ENCODE peak calls at places on chromosomes 11 and 22, in ten cellular contexts. Z is esophagus muscularis mucosa, W is ovary, J is esophagus squamous epithelium, A is body of pancreas, P is stomach, T is breast epithelium, S is Peyer's patch, V is A549, M is tibial nerve. K is an unnamed sample. For H3K4me1, the result is how much of the 10 kb centered on the place peaks cover.

GRCh38 chr11:69641681-69642548 is 959 bp downstream of the CCND1 start:
- DNase-seq in Z (no peak), W (no peak), J (no peak), A (no peak), P (no peak), T (no peak), S (no peak), V (no peak), M (no peak), K (no peak)

GRCh38 chr11:15655552-15655951 is 540.8 kb downstream of the INSC start:
- DNase-seq in Z (no peak), W (no peak), J (no peak), A (no peak), P (no peak), T (no peak), S (peak), V (no peak), M (no peak), K (no peak)

GRCh38 chr11:46555269-46556054 is 38.4 kb downstream of the AMBRA1 start:
- DNase-seq in Z (no peak), W (no peak), J (no peak), A (no peak), P (no peak), T (no peak), S (no peak), V (no peak), M (no peak), K (no peak)

GRCh38 chr11:1878134-1879031 is 13.3 kb downstream of the PRR33 start:
- DNase-seq in Z (no peak), W (peak), J (no peak), A (peak), P (no peak), T (no peak), S (peak), V (no peak), M (peak), K (no peak)

GRCh38 chr22:48138855-48139254 is 1376.4 kb downstream of the TBC1D22A start:
- DNase-seq in Z (no peak), W (no peak), J (no peak), A (no peak), P (no peak), T (no peak), S (no peak), V (no peak), M (no peak), K (no peak)

GRCh38 chr22:44935724-44936123 is 74.1 kb downstream of the PHF21B start:
- DNase-seq in Z (no peak), W (no peak), J (no peak), A (no peak), P (no peak), T (no peak), S (no peak), V (no peak), M (no peak), K (no peak)

GRCh38 chr22:41574847-41575381 is 14.1 kb downstream of the CSDC2 start:
- DNase-seq in Z (no peak), W (peak), J (no peak), A (peak), P (peak), T (no peak), S (peak), V (no peak), M (peak), K (peak)

GRCh38 chr11:112511271-112511670 is 250.6 kb upstream of the PLET1 start:
- DNase-seq in Z (peak), W (no peak), J (no peak), A (no peak), P (no peak), T (no peak), S (no peak), V (no peak), M (no peak), K (no peak)

GRCh38 chr22:17913705-17914282 is 110.6 kb downstream of the MICAL3 start:
- DNase-seq in Z (no peak), W (no peak), J (no peak), A (no peak), P (no peak), T (no peak), S (no peak), V (no peak), M (no peak), K (no peak)

GRCh38 chr11:3685923-3686322 is 14.7 kb upstream of the CHRNA10 start:
- DNase-seq in Z (no peak), W (no peak), J (no peak), A (no peak), P (no peak), T (no peak), S (no peak), V (no peak), M (no peak), K (peak)

GRCh38 chr11:97502201-97502600 is 1112.4 kb downstream of the JRKL start:
- DNase-seq in Z (no peak), W (no peak), J (no peak), A (no peak), P (no peak), T (no peak), S (no peak), V (no peak), M (no peak), K (no peak)

GRCh38 chr11:81267246-81267645 is 1466.4 kb downstream of the FAM181B start:
- DNase-seq in Z (no peak), W (no peak), J (no peak), A (no peak), P (no peak), T (no peak), S (no peak), V (no peak), M (no peak), K (no peak)

GRCh38 chr22:40965936-40966557 is 14.9 kb downstream of the RBX1 start:
- DNase-seq in Z (no peak), W (no peak), J (no peak), A (no peak), P (no peak), T (no peak), S (no peak), V (no peak), M (no peak), K (no peak)

GRCh38 chr22:48438096-48438495 is 1389.6 kb downstream of the BRD1 start:
- DNase-seq in Z (no peak), W (no peak), J (no peak), A (no peak), P (no peak), T (no peak), S (no peak), V (no peak), M (no peak), K (no peak)

GRCh38 chr22:28373841-28374240 is 305.8 kb downstream of the TTC28 start:
- DNase-seq in Z (no peak), W (no peak), J (no peak), A (no peak), P (no peak), T (no peak), S (no peak), V (no peak), M (no peak), K (no peak)

GRCh38 chr11:61881397-61881796 is 9.9 kb downstream of the FADS3 start:
- DNase-seq in Z (no peak), W (no peak), J (no peak), A (no peak), P (no peak), T (no peak), S (no peak), V (no peak), M (no peak), K (no peak)

GRCh38 chr11:37500425-37500824 is 902.4 kb upstream of the RAG2 start:
- DNase-seq in Z (no peak), W (no peak), J (no peak), A (no peak), P (no peak), T (no peak), S (no peak), V (no peak), M (no peak), K (no peak)

GRCh38 chr11:88179966-88180629 is 4.9 kb upstream of the RAB38 start:
- DNase-seq in Z (no peak), W (no peak), J (no peak), A (no peak), P (no peak), T (no peak), S (no peak), V (no peak), M (no peak), K (no peak)

GRCh38 chr11:123261345-123262106 is 66.5 kb upstream of the CLMP start:
- DNase-seq in Z (no peak), W (peak), J (no peak), A (peak), P (peak), T (peak), S (peak), V (peak), M (peak), K (peak)

GRCh38 chr22:21791635-21792625 is 56.3 kb upstream of the YPEL1 start:
- DNase-seq in Z (no peak), W (no peak), J (no peak), A (no peak), P (no peak), T (no peak), S (no peak), V (no peak), M (no peak), K (no peak)

GRCh38 chr11:119530503-119530902 is 107.5 kb upstream of the THY1 start:
- DNase-seq in Z (no peak), W (no peak), J (no peak), A (no peak), P (no peak), T (no peak), S (no peak), V (no peak), M (no peak), K (no peak)

GRCh38 chr11:61160487-61161189 is 588 bp downstream of the VPS37C start:
- DNase-seq in Z (no peak), W (no peak), J (no peak), A (no peak), P (peak), T (no peak), S (no peak), V (no peak), M (no peak), K (no peak)

GRCh38 chr11:71298016-71298550 is 45.7 kb upstream of the SHANK2 start:
- DNase-seq in Z (peak), W (no peak), J (no peak), A (no peak), P (peak), T (no peak), S (no peak), V (no peak), M (no peak), K (no peak)

GRCh38 chr11:71330349-71330748 is 78.0 kb upstream of the SHANK2 start:
- DNase-seq in Z (no peak), W (peak), J (no peak), A (no peak), P (peak), T (peak), S (no peak), V (no peak), M (no peak), K (no peak)

GRCh38 chr11:129709801-129710398 is 105.7 kb upstream of the TMEM45B start:
- DNase-seq in Z (no peak), W (no peak), J (no peak), A (no peak), P (no peak), T (no peak), S (peak), V (no peak), M (no peak), K (no peak)

GRCh38 chr11:79486239-79486984 is 45.6 kb upstream of the TENM4 start:
- DNase-seq in Z (no peak), W (no peak), J (no peak), A (no peak), P (no peak), T (no peak), S (no peak), V (no peak), M (no peak), K (no peak)

GRCh38 chr11:70522613-70523311 is 124.4 kb downstream of the CTTN start:
- DNase-seq in Z (no peak), W (no peak), J (no peak), A (no peak), P (peak), T (no peak), S (peak), V (no peak), M (no peak), K (no peak)

GRCh38 chr11:117919326-117920275 is 9.6 kb downstream of the TMPRSS13 start:
- DNase-seq in Z (no peak), W (no peak), J (no peak), A (no peak), P (no peak), T (peak), S (peak), V (no peak), M (no peak), K (no peak)

GRCh38 chr11:78907636-78908035 is 333.0 kb upstream of the NARS2 start:
- DNase-seq in Z (no peak), W (no peak), J (no peak), A (no peak), P (no peak), T (no peak), S (no peak), V (no peak), M (no peak), K (no peak)

GRCh38 chr11:96205460-96205809 is 137.6 kb downstream of the MAML2 start:
- DNase-seq in Z (no peak), W (no peak), J (no peak), A (no peak), P (no peak), T (no peak), S (no peak), V (no peak), M (no peak), K (no peak)

GRCh38 chr11:11842426-11843008 is 745 bp downstream of the USP47 start:
- DNase-seq in Z (no peak), W (no peak), J (no peak), A (peak), P (peak), T (peak), S (no peak), V (peak), M (no peak), K (peak)
- TF ChIP-seq POLR2A in Z (peak), W (peak), J (no peak), A (no peak), P (peak), T (no peak), S (peak), V (no peak), M (peak), K (peak)

DNA sequence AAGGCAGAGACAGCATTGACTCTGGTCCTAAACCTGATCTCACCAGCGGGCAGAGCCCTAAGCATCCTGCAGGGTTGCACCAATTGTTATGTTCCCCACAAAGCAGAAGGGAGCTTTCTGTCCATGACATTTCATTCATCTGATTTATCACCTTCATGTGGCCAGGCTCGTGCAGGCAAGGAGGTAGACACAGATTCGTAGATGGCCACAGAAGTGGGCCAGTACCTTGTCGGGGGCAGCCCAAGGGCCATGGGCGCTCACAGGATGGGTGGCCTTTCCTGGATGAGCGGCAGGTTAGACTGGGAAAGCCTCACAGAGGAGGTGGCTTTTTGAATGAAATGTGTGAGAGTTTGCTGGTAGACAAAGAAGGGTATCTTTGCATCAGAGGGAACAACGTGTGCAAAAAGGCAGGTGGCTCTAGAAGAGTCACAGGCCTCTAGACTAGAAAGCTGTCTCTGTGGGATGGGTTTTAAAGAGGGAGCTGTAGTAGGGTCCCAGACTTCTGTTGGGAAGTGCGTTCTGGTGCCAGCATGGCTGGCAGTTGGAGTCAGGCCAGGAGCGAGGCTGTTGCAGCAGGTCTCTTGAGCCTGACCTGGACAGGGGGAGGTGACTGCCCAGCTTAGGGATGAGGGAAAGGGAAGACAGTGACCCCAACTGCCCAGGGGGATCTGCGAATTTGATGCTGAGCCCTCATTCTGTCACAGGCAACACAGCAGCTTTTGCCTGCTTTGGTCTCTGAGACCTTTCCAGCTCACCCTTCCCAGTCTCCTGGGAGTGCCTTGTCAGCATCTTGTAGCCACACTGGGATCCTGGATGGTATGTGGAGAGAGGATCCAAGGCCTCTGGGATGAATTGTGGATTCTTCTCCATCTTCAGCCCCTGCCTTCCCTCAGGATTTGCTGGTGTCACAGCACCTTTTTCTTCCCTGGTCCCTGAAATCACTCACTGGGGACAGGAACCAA is 3.2 kb downstream of the TSKU start:
- DNase-seq in Z (no peak), W (no peak), J (no peak), A (no peak), P (no peak), T (no peak), S (no peak), V (no peak), M (no peak), K (no peak)
- H3K4me3 ChIP-seq in Z (peak), W (no peak), J (peak), A (no peak), P (no peak), T (peak), S (no peak), V (peak), M (peak), K (no peak)

DNA sequence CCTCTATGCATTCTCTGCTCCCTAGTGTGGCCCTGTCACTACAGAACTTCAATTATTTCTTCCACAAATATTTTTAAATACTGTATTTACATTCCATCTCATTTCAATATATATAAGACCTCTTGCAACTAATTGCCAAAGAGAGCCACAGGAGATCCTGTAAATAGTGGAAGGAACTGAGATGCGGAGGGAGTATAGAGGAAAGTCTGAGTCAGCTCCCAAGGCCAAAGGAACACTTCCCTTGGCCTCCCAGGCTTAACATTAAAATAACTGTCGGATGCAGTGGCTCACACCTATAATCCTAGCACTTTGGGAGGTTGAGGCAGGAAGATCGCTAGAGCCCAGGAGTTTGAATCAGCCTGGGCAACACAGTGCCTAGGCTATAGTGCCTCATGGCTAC is 31.2 kb downstream of the RBFOX2 start:
- DNase-seq in Z (no peak), W (no peak), J (no peak), A (no peak), P (no peak), T (no peak), S (no peak), V (no peak), M (no peak), K (no peak)
- H3K4me1 ChIP-seq in Z (half or more), W (under half), J (under half), A (under half), P (half or more), T (under half), S (under half), V (under half), M (half or more), K (under half)

DNA sequence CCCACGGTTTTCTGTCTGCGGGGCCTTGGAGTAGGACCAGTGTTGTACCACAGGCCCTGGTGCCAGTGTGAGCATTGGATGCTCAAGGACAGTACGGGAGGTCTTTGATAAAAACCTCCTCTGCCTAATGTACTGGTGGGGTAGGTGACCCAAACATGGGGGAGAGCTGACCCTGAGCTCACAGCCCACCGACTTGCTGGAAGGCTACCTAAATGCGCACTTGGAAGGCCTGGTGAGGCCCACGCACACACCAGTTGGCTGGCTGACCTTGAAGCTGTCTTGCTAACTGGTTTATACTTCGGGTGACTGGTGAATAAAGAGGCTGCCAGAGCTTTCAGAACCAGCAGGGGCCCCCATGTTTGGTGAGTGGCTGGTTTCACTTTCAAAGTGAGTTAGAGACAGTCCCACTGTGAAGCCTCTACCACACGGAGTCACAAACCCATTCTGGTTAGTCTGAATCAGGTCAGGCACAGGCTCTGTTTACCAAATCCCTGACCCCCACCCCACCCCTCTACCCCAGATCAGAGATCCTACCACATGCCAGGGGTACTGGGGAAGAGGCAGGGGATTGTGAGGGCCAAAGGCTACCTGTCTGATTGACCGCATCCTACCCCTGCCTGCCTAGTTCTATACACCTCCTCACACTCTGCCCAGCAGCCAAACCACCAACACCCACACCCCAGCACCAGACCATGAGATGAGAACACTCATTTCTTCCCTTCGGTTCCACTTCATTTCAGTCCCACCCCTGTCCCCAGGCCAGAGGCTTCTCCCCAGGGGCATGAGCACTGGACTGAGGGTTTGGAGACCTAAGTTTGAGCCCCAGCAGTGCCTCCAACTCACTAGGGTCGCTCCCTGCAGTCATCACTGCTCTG is 12.7 kb upstream of the IL2RB start:
- DNase-seq in Z (no peak), W (no peak), J (no peak), A (no peak), P (no peak), T (no peak), S (no peak), V (no peak), M (no peak), K (no peak)
- TF ChIP-seq POLR2A in Z (no peak), W (no peak), J (no peak), A (no peak), P (no peak), T (no peak), S (no peak), V (no peak), M (no peak), K (no peak)

GRCh38 chr11:16897460-16898061 is 116.7 kb downstream of the PLEKHA7 start:
- DNase-seq in Z (no peak), W (no peak), J (no peak), A (no peak), P (no peak), T (no peak), S (no peak), V (no peak), M (no peak), K (no peak)

GRCh38 chr11:16895306-16895705 is 118.9 kb downstream of the PLEKHA7 start:
- DNase-seq in Z (no peak), W (no peak), J (no peak), A (no peak), P (no peak), T (no peak), S (no peak), V (no peak), M (no peak), K (no peak)

GRCh38 chr11:16898274-16898985 is 115.8 kb downstream of the PLEKHA7 start:
- DNase-seq in Z (no peak), W (no peak), J (no peak), A (no peak), P (no peak), T (no peak), S (no peak), V (no peak), M (no peak), K (no peak)

GRCh38 chr11:16899708-16900107 is 114.5 kb downstream of the PLEKHA7 start:
- DNase-seq in Z (no peak), W (no peak), J (no peak), A (no peak), P (no peak), T (no peak), S (peak), V (no peak), M (no peak), K (no peak)

DNA sequence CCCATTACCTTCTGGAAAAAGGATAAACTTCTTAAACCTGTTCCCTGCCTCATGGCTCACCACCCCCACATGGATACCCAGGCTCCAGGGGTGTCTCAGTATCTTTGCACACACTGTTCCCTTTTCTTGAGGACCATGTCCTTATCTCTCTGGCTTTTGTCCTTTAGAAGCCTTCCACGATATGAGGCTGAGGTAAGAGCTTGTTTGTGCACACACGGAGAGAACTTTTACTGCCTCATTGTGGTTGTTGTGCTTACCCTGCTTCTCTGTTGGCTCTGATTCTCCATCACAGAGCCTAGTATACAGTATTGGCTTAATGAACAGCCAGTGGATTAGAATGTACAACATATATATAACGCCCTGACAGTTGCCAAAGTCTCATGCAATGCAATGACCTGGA is 117.5 kb downstream of the PLEKHA7 start:
- DNase-seq in Z (no peak), W (no peak), J (no peak), A (no peak), P (no peak), T (no peak), S (no peak), V (no peak), M (no peak), K (no peak)
- H3K4me3 ChIP-seq in Z (no peak), W (no peak), J (no peak), A (no peak), P (no peak), T (no peak), S (no peak), V (no peak), M (no peak), K (no peak)

K was measured in gastrocnemius medialis.